ENCODE peak calls at places on chromosomes 2 and 18, in seven cellular contexts. P, B, V, G, W, J and R are unnamed samples.

GRCh38 chr2:20422679-20423271 is 24.1 kb upstream of the RHOB start:
- DNase-seq in P (no peak), B (peak; percentile 82), V (no peak), G (peak; percentile 19), W (no peak), J (no peak), R (no peak)

GRCh38 chr2:148670773-148671172 is 26.2 kb downstream of the EPC2 start:
- DNase-seq in P (no peak), B (no peak), V (no peak), G (no peak), W (no peak), J (no peak), R (no peak)

GRCh38 chr2:81714817-81715216 is 1410.3 kb upstream of the LRRTM1 start:
- DNase-seq in P (no peak), B (no peak), V (no peak), G (no peak), W (no peak), J (no peak), R (no peak)

GRCh38 chr2:214127178-214127970 is 283.5 kb upstream of the VWC2L start:
- DNase-seq in P (peak; percentile 49), B (no peak), V (no peak), G (no peak), W (no peak), J (no peak), R (peak; percentile 35)

GRCh38 chr2:238157506-238158017 is 1.2 kb upstream of the ERFE start:
- DNase-seq in P (no peak), B (no peak), V (no peak), G (no peak), W (no peak), J (no peak), R (no peak)

GRCh38 chr18:26741041-26741440 is 124.5 kb downstream of the AQP4 start:
- DNase-seq in P (no peak), B (no peak), V (no peak), G (no peak), W (no peak), J (no peak), R (no peak)

GRCh38 chr18:8688857-8689256 is 16.5 kb upstream of the MTCL1 start:
- DNase-seq in P (no peak), B (no peak), V (no peak), G (no peak), W (no peak), J (peak; percentile 60), R (no peak)

GRCh38 chr18:21194871-21195771 is 46.9 kb upstream of the GREB1L start:
- DNase-seq in P (no peak), B (no peak), V (no peak), G (no peak), W (no peak), J (no peak), R (peak; percentile 9)

GRCh38 chr18:37712776-37713175 is 147.2 kb upstream of the CELF4 start:
- DNase-seq in P (no peak), B (no peak), V (no peak), G (no peak), W (no peak), J (no peak), R (no peak)

GRCh38 chr2:158006961-158007664 is 94.6 kb upstream of the UPP2 start:
- DNase-seq in P (no peak), B (no peak), V (peak; percentile 8), G (no peak), W (no peak), J (no peak), R (no peak)

GRCh38 chr2:74576830-74577229 is 22.3 kb downstream of the DOK1 start:
- DNase-seq in P (no peak), B (no peak), V (no peak), G (no peak), W (no peak), J (no peak), R (no peak)